ENCODE peak calls at places on chromosomes 4 and X, in six cellular contexts. W is thoracic aorta, T is astrocyte, G is upper lobe of left lung, F is heart right ventricle, O is esophagus squamous epithelium. P is an unnamed sample.

GRCh38 chr4:22607382-22607781 is 85.4 kb upstream of the GBA3 start:
- DNase-seq in T (peak; percentile 18), F (no peak), G (no peak), W (no peak), O (no peak), P (no peak)

GRCh38 chrX:105775672-105776071 is 46.7 kb upstream of the NRK start:
- DNase-seq in F (no peak), T (no peak), G (no peak), W (no peak), O (no peak), P (no peak)

GRCh38 chr4:37648084-37648817 is 37.9 kb downstream of the RELL1 start:
- DNase-seq in O (no peak), G (no peak), F (peak; percentile 75), W (no peak), T (peak; percentile 83), P (peak; percentile 37)

GRCh38 chrX:122087353-122087752 is 1039.9 kb downstream of the GLUD2 start:
- DNase-seq in G (no peak), O (no peak), W (no peak), F (no peak), T (no peak), P (no peak)

GRCh38 chr4:23930750-23931488 is 41.1 kb upstream of the PPARGC1A start:
- DNase-seq in G (peak; percentile 83), T (peak; percentile 35), F (peak; percentile 87), O (no peak), W (peak; percentile 3), P (peak; percentile 75)

GRCh38 chr4:16265820-16266219 is 39.5 kb upstream of the TAPT1 start:
- DNase-seq in O (no peak), F (no peak), W (no peak), T (no peak), G (no peak), P (no peak)

GRCh38 chr4:187608001-187608421 is 387.6 kb upstream of the ZFP42 start:
- DNase-seq in O (no peak), T (peak; percentile 65), G (no peak), W (no peak), F (no peak), P (no peak)

GRCh38 chrX:110964761-110965160 is 131.2 kb upstream of the PAK3 start:
- DNase-seq in T (no peak), F (no peak), O (no peak), W (no peak), G (no peak), P (no peak)

GRCh38 chr4:523601-524000 is 24.6 kb downstream of the PIGG start:
- DNase-seq in O (no peak), G (peak; percentile 54), W (no peak), T (no peak), F (no peak), P (no peak)

DNA sequence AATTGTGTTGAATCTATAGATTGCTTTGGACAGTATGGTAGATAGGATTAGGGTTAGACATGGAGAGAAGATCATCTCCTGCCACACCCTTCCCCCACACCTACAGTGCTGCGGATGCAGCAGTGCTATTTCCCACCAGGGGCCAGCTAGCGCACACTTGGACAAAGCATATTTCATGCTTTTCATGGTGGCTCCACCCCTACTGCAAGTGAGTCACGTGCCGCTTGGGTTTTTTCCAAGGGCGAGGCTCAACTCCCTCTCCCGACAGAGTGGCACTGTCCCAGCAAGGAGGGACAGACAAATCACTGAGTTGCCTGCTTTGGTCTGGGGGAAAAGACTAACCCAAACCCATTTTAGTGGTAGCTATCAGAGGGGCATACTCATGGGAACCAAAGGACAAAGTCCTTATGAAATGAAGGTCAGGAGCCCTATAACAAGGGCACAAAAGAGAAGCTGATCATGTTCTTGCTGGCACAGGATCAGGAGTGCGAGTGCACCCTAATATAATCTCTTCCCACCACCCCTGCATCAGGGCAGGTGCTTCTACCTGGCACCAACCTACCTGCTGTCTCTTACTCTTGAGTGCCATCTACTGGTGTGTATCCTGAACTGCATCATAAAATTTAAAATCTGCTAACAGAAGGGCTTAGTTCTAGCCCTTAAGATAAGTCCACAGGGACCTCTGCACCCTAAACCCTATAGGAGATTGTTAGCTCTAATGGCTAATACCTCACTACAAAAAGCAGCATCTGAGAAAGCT is 55.1 kb upstream of the PGAM4 start:
- DNase-seq in T (no peak), G (no peak), O (no peak), W (no peak), F (no peak), P (no peak)
- H3K27ac ChIP-seq in T (no peak overlapping the region), G (no peak overlapping the region), O (peak overlapping the region; percentile 17), W (no peak overlapping the region), F (no peak overlapping the region), P (no peak overlapping the region)

GRCh38 chr4:1685604-1686150 is 1.6 kb upstream of the FAM53A start:
- DNase-seq in F (no peak), T (no peak), W (no peak), G (peak; percentile 50), O (no peak), P (no peak)
- H3K4me3 ChIP-seq in F (no peak overlapping the region), T (no peak overlapping the region), W (no peak overlapping the region), G (no peak overlapping the region), O (no peak overlapping the region), P (no peak overlapping the region)

GRCh38 chrX:41689711-41690110 is 938 bp downstream of the GPR34 start:
- DNase-seq in F (no peak), W (no peak), T (no peak), O (no peak), G (no peak), P (no peak)

GRCh38 chrX:41688835-41689234 is at the start of gene GPR34:
- DNase-seq in F (no peak), G (no peak), T (no peak), W (no peak), O (no peak), P (peak; percentile 24)

GRCh38 chrX:41695464-41695863 is 6.7 kb downstream of the GPR34 start:
- DNase-seq in O (no peak), F (no peak), G (no peak), T (peak; percentile 46), W (no peak), P (no peak)

GRCh38 chrX:41693024-41693423 is 4.3 kb downstream of the GPR34 start:
- DNase-seq in O (no peak), G (no peak), F (no peak), T (no peak), W (no peak), P (no peak)

DNA sequence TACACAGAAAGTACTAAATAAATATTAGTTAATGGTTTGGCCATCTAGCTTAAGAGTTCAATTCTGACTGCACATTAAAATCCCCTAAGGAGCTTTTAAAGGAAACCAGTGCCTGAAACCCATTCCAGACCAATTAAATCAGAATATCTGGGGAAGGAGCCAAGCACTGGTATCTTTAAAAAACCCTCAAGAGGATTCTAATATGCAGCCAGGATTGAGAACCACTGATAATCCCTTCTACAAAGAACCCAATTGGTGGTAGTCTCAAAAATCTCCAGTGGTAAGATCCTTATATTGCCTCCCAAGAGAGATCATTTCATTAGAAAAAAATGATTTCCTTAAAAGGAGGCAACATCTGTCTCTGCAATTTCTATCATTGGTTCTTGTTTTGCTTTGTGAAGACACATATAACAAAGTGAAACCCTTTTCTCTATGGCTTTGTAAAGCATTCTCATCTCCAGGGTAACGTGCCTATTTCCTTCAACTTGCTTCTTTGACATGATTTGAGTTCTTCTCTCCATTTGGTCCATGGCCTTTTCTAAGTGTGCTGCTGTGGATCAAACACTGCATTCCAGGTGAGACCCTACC is 3.5 kb downstream of the GPR34 start:
- DNase-seq in O (no peak), W (no peak), F (peak; percentile 8), G (no peak), T (peak; percentile 49), P (no peak)
- H3K27ac ChIP-seq in O (no peak overlapping the region), W (peak overlapping the region; percentile 72), F (no peak overlapping the region), G (no peak overlapping the region), T (no peak overlapping the region), P (peak overlapping the region; percentile 41)

GRCh38 chrX:153495903-153496629 is 1.3 kb downstream of the BGN start:
- DNase-seq in W (no peak), F (no peak), G (peak; percentile 50), O (no peak), T (no peak), P (no peak)
- H3K4me3 ChIP-seq in W (peak overlapping the region; percentile 82), F (peak overlapping the region; percentile 50), G (no peak overlapping the region), O (no peak overlapping the region), T (peak overlapping the region; percentile 75), P (peak overlapping the region; percentile 69)

GRCh38 chr4:139315221-139315675 is 13.0 kb upstream of the NDUFC1 start:
- DNase-seq in F (no peak), O (no peak), T (no peak), G (no peak), W (no peak), P (no peak)
- H3K27ac ChIP-seq in F (no peak overlapping the region), O (no peak overlapping the region), T (no peak overlapping the region), G (no peak overlapping the region), W (no peak overlapping the region), P (no peak overlapping the region)

GRCh38 chrX:65671286-65671685 is 3.8 kb downstream of the MSN start:
- DNase-seq in W (no peak), F (no peak), O (no peak), G (no peak), T (no peak), P (no peak)
- H3K4me3 ChIP-seq in W (peak overlapping the region; percentile 62), F (peak overlapping the region; percentile 79), O (no peak overlapping the region), G (no peak overlapping the region), T (peak overlapping the region; percentile 45), P (peak overlapping the region; percentile 82)